ENCODE peak calls at places on chromosomes 11 and 22, in five cellular contexts. One of them, this sample, is unnamed.

GRCh38 chr22:48188211-48188845 is 1425.9 kb downstream of the TBC1D22A start:
- DNase-seq in activated CD4-positive, alpha-beta memory T cell treated with anti-CD3 and anti-CD28 coated beads, Interleukin-2, amount 10 ng/mL, durations not matched to agents 7 days and 5 days: no peak
- DNase-seq in CD8-positive, alpha-beta memory T cell: no peak
- DNase-seq in activated gamma-delta T cell: no peak
- DNase-seq in stimulated activated CD8-positive, alpha-beta memory T cell treated with anti-CD3 and anti-CD28 coated beads, Interleukin-4, amount 100 ng/mL, for 4 hours: no peak
- DNase-seq in this sample: no peak

GRCh38 chr11:198236-198806 is 5.4 kb downstream of the SCGB1C1 start:
- DNase-seq in activated CD4-positive, alpha-beta memory T cell treated with anti-CD3 and anti-CD28 coated beads, Interleukin-2, amount 10 ng/mL, durations not matched to agents 7 days and 5 days: peak; percentile 11
- DNase-seq in CD8-positive, alpha-beta memory T cell: no peak
- DNase-seq in activated gamma-delta T cell: no peak
- DNase-seq in stimulated activated CD8-positive, alpha-beta memory T cell treated with anti-CD3 and anti-CD28 coated beads, Interleukin-4, amount 100 ng/mL, for 4 hours: no peak
- DNase-seq in this sample: no peak

GRCh38 chr11:120784566-120785251 is 239.2 kb upstream of the TBCEL start:
- DNase-seq in activated CD4-positive, alpha-beta memory T cell treated with anti-CD3 and anti-CD28 coated beads, Interleukin-2, amount 10 ng/mL, durations not matched to agents 7 days and 5 days: no peak
- DNase-seq in CD8-positive, alpha-beta memory T cell: no peak
- DNase-seq in activated gamma-delta T cell: no peak
- DNase-seq in stimulated activated CD8-positive, alpha-beta memory T cell treated with anti-CD3 and anti-CD28 coated beads, Interleukin-4, amount 100 ng/mL, for 4 hours: no peak
- DNase-seq in this sample: no peak

GRCh38 chr22:31275576-31275975 is 16.7 kb downstream of the PIK3IP1 start:
- DNase-seq in activated CD4-positive, alpha-beta memory T cell treated with anti-CD3 and anti-CD28 coated beads, Interleukin-2, amount 10 ng/mL, durations not matched to agents 7 days and 5 days: no peak
- DNase-seq in CD8-positive, alpha-beta memory T cell: no peak
- DNase-seq in activated gamma-delta T cell: no peak
- DNase-seq in stimulated activated CD8-positive, alpha-beta memory T cell treated with anti-CD3 and anti-CD28 coated beads, Interleukin-4, amount 100 ng/mL, for 4 hours: no peak
- DNase-seq in this sample: no peak

GRCh38 chr11:102560555-102561011 is 30.0 kb upstream of the MMP7 start:
- DNase-seq in activated CD4-positive, alpha-beta memory T cell treated with anti-CD3 and anti-CD28 coated beads, Interleukin-2, amount 10 ng/mL, durations not matched to agents 7 days and 5 days: no peak
- DNase-seq in CD8-positive, alpha-beta memory T cell: peak; percentile 28
- DNase-seq in activated gamma-delta T cell: no peak
- DNase-seq in stimulated activated CD8-positive, alpha-beta memory T cell treated with anti-CD3 and anti-CD28 coated beads, Interleukin-4, amount 100 ng/mL, for 4 hours: no peak
- DNase-seq in this sample: peak; percentile 14

GRCh38 chr11:16610213-16610737 is 128.2 kb upstream of the C11orf58 start:
- DNase-seq in activated CD4-positive, alpha-beta memory T cell treated with anti-CD3 and anti-CD28 coated beads, Interleukin-2, amount 10 ng/mL, durations not matched to agents 7 days and 5 days: no peak
- DNase-seq in CD8-positive, alpha-beta memory T cell: no peak
- DNase-seq in activated gamma-delta T cell: no peak
- DNase-seq in stimulated activated CD8-positive, alpha-beta memory T cell treated with anti-CD3 and anti-CD28 coated beads, Interleukin-4, amount 100 ng/mL, for 4 hours: no peak
- DNase-seq in this sample: no peak

GRCh38 chr11:64754124-64754918 is 5.5 kb downstream of the PYGM start:
- DNase-seq in activated CD4-positive, alpha-beta memory T cell treated with anti-CD3 and anti-CD28 coated beads, Interleukin-2, amount 10 ng/mL, durations not matched to agents 7 days and 5 days: no peak
- DNase-seq in CD8-positive, alpha-beta memory T cell: no peak
- DNase-seq in activated gamma-delta T cell: no peak
- DNase-seq in stimulated activated CD8-positive, alpha-beta memory T cell treated with anti-CD3 and anti-CD28 coated beads, Interleukin-4, amount 100 ng/mL, for 4 hours: no peak
- DNase-seq in this sample: no peak

GRCh38 chr11:68804786-68805185 is 36.9 kb downstream of the CPT1A start:
- DNase-seq in activated CD4-positive, alpha-beta memory T cell treated with anti-CD3 and anti-CD28 coated beads, Interleukin-2, amount 10 ng/mL, durations not matched to agents 7 days and 5 days: no peak
- DNase-seq in CD8-positive, alpha-beta memory T cell: no peak
- DNase-seq in activated gamma-delta T cell: no peak
- DNase-seq in stimulated activated CD8-positive, alpha-beta memory T cell treated with anti-CD3 and anti-CD28 coated beads, Interleukin-4, amount 100 ng/mL, for 4 hours: no peak
- DNase-seq in this sample: no peak

GRCh38 chr11:125314264-125315087 is 149.9 kb downstream of the PKNOX2 start:
- DNase-seq in activated CD4-positive, alpha-beta memory T cell treated with anti-CD3 and anti-CD28 coated beads, Interleukin-2, amount 10 ng/mL, durations not matched to agents 7 days and 5 days: no peak
- DNase-seq in CD8-positive, alpha-beta memory T cell: no peak
- DNase-seq in activated gamma-delta T cell: no peak
- DNase-seq in stimulated activated CD8-positive, alpha-beta memory T cell treated with anti-CD3 and anti-CD28 coated beads, Interleukin-4, amount 100 ng/mL, for 4 hours: no peak
- DNase-seq in this sample: no peak

GRCh38 chr11:74971424-74971823 is 17.3 kb upstream of the NEU3 start:
- DNase-seq in activated CD4-positive, alpha-beta memory T cell treated with anti-CD3 and anti-CD28 coated beads, Interleukin-2, amount 10 ng/mL, durations not matched to agents 7 days and 5 days: no peak
- DNase-seq in CD8-positive, alpha-beta memory T cell: no peak
- DNase-seq in activated gamma-delta T cell: no peak
- DNase-seq in stimulated activated CD8-positive, alpha-beta memory T cell treated with anti-CD3 and anti-CD28 coated beads, Interleukin-4, amount 100 ng/mL, for 4 hours: no peak
- DNase-seq in this sample: no peak

GRCh38 chr22:32080904-32081303 is 37.8 kb downstream of the SLC5A1 start:
- DNase-seq in activated CD4-positive, alpha-beta memory T cell treated with anti-CD3 and anti-CD28 coated beads, Interleukin-2, amount 10 ng/mL, durations not matched to agents 7 days and 5 days: peak; percentile 34
- DNase-seq in CD8-positive, alpha-beta memory T cell: peak; percentile 9
- DNase-seq in activated gamma-delta T cell: no peak
- DNase-seq in stimulated activated CD8-positive, alpha-beta memory T cell treated with anti-CD3 and anti-CD28 coated beads, Interleukin-4, amount 100 ng/mL, for 4 hours: no peak
- DNase-seq in this sample: peak; percentile 9

GRCh38 chr11:13091804-13092203 is 82.7 kb downstream of the RASSF10 start:
- DNase-seq in activated CD4-positive, alpha-beta memory T cell treated with anti-CD3 and anti-CD28 coated beads, Interleukin-2, amount 10 ng/mL, durations not matched to agents 7 days and 5 days: no peak
- DNase-seq in CD8-positive, alpha-beta memory T cell: no peak
- DNase-seq in activated gamma-delta T cell: no peak
- DNase-seq in stimulated activated CD8-positive, alpha-beta memory T cell treated with anti-CD3 and anti-CD28 coated beads, Interleukin-4, amount 100 ng/mL, for 4 hours: no peak
- DNase-seq in this sample: no peak

GRCh38 chr11:73343076-73343833 is 32.9 kb upstream of the RELT start:
- DNase-seq in activated CD4-positive, alpha-beta memory T cell treated with anti-CD3 and anti-CD28 coated beads, Interleukin-2, amount 10 ng/mL, durations not matched to agents 7 days and 5 days: no peak
- DNase-seq in CD8-positive, alpha-beta memory T cell: no peak
- DNase-seq in activated gamma-delta T cell: no peak
- DNase-seq in stimulated activated CD8-positive, alpha-beta memory T cell treated with anti-CD3 and anti-CD28 coated beads, Interleukin-4, amount 100 ng/mL, for 4 hours: no peak
- DNase-seq in this sample: no peak

GRCh38 chr11:92962444-92962843 is 7.0 kb upstream of the MTNR1B start:
- DNase-seq in activated CD4-positive, alpha-beta memory T cell treated with anti-CD3 and anti-CD28 coated beads, Interleukin-2, amount 10 ng/mL, durations not matched to agents 7 days and 5 days: no peak
- DNase-seq in CD8-positive, alpha-beta memory T cell: no peak
- DNase-seq in activated gamma-delta T cell: no peak
- DNase-seq in stimulated activated CD8-positive, alpha-beta memory T cell treated with anti-CD3 and anti-CD28 coated beads, Interleukin-4, amount 100 ng/mL, for 4 hours: no peak
- DNase-seq in this sample: no peak

GRCh38 chr11:59611570-59612565 is 3.7 kb downstream of the OSBP start:
- DNase-seq in activated CD4-positive, alpha-beta memory T cell treated with anti-CD3 and anti-CD28 coated beads, Interleukin-2, amount 10 ng/mL, durations not matched to agents 7 days and 5 days: no peak
- DNase-seq in CD8-positive, alpha-beta memory T cell: no peak
- DNase-seq in activated gamma-delta T cell: no peak
- DNase-seq in stimulated activated CD8-positive, alpha-beta memory T cell treated with anti-CD3 and anti-CD28 coated beads, Interleukin-4, amount 100 ng/mL, for 4 hours: no peak
- DNase-seq in this sample: no peak

GRCh38 chr22:23789121-23789520 is 2.4 kb downstream of the SMARCB1 start:
- DNase-seq in activated CD4-positive, alpha-beta memory T cell treated with anti-CD3 and anti-CD28 coated beads, Interleukin-2, amount 10 ng/mL, durations not matched to agents 7 days and 5 days: no peak
- DNase-seq in CD8-positive, alpha-beta memory T cell: no peak
- DNase-seq in activated gamma-delta T cell: no peak
- DNase-seq in stimulated activated CD8-positive, alpha-beta memory T cell treated with anti-CD3 and anti-CD28 coated beads, Interleukin-4, amount 100 ng/mL, for 4 hours: no peak
- DNase-seq in this sample: no peak

GRCh38 chr11:58762284-58763119 is 30.8 kb upstream of the GLYAT start:
- DNase-seq in activated CD4-positive, alpha-beta memory T cell treated with anti-CD3 and anti-CD28 coated beads, Interleukin-2, amount 10 ng/mL, durations not matched to agents 7 days and 5 days: no peak
- DNase-seq in CD8-positive, alpha-beta memory T cell: no peak
- DNase-seq in activated gamma-delta T cell: no peak
- DNase-seq in stimulated activated CD8-positive, alpha-beta memory T cell treated with anti-CD3 and anti-CD28 coated beads, Interleukin-4, amount 100 ng/mL, for 4 hours: no peak
- DNase-seq in this sample: no peak

GRCh38 chr11:456533-456932 is 6.5 kb downstream of the PTDSS2 start:
- DNase-seq in activated CD4-positive, alpha-beta memory T cell treated with anti-CD3 and anti-CD28 coated beads, Interleukin-2, amount 10 ng/mL, durations not matched to agents 7 days and 5 days: peak; percentile 63
- DNase-seq in CD8-positive, alpha-beta memory T cell: peak; percentile 65
- DNase-seq in activated gamma-delta T cell: no peak
- DNase-seq in stimulated activated CD8-positive, alpha-beta memory T cell treated with anti-CD3 and anti-CD28 coated beads, Interleukin-4, amount 100 ng/mL, for 4 hours: no peak
- DNase-seq in this sample: no peak

GRCh38 chr22:42026705-42027104 is 28.1 kb downstream of the WBP2NL start:
- DNase-seq in activated CD4-positive, alpha-beta memory T cell treated with anti-CD3 and anti-CD28 coated beads, Interleukin-2, amount 10 ng/mL, durations not matched to agents 7 days and 5 days: no peak
- DNase-seq in CD8-positive, alpha-beta memory T cell: no peak
- DNase-seq in activated gamma-delta T cell: no peak
- DNase-seq in stimulated activated CD8-positive, alpha-beta memory T cell treated with anti-CD3 and anti-CD28 coated beads, Interleukin-4, amount 100 ng/mL, for 4 hours: no peak
- DNase-seq in this sample: no peak

GRCh38 chr11:106420048-106420665 is 342.7 kb downstream of the AASDHPPT start:
- DNase-seq in activated CD4-positive, alpha-beta memory T cell treated with anti-CD3 and anti-CD28 coated beads, Interleukin-2, amount 10 ng/mL, durations not matched to agents 7 days and 5 days: no peak
- DNase-seq in CD8-positive, alpha-beta memory T cell: no peak
- DNase-seq in activated gamma-delta T cell: no peak
- DNase-seq in stimulated activated CD8-positive, alpha-beta memory T cell treated with anti-CD3 and anti-CD28 coated beads, Interleukin-4, amount 100 ng/mL, for 4 hours: no peak
- DNase-seq in this sample: no peak

GRCh38 chr11:99934008-99934407 is 753.1 kb upstream of the ARHGAP42 start:
- DNase-seq in activated CD4-positive, alpha-beta memory T cell treated with anti-CD3 and anti-CD28 coated beads, Interleukin-2, amount 10 ng/mL, durations not matched to agents 7 days and 5 days: no peak
- DNase-seq in CD8-positive, alpha-beta memory T cell: no peak
- DNase-seq in activated gamma-delta T cell: no peak
- DNase-seq in stimulated activated CD8-positive, alpha-beta memory T cell treated with anti-CD3 and anti-CD28 coated beads, Interleukin-4, amount 100 ng/mL, for 4 hours: no peak
- DNase-seq in this sample: no peak

GRCh38 chr11:3866836-3867208 is 11.4 kb downstream of the STIM1 start:
- DNase-seq in activated CD4-positive, alpha-beta memory T cell treated with anti-CD3 and anti-CD28 coated beads, Interleukin-2, amount 10 ng/mL, durations not matched to agents 7 days and 5 days: no peak
- DNase-seq in CD8-positive, alpha-beta memory T cell: no peak
- DNase-seq in activated gamma-delta T cell: no peak
- DNase-seq in stimulated activated CD8-positive, alpha-beta memory T cell treated with anti-CD3 and anti-CD28 coated beads, Interleukin-4, amount 100 ng/mL, for 4 hours: no peak
- DNase-seq in this sample: no peak

GRCh38 chr11:119481667-119482400 is 58.9 kb upstream of the THY1 start:
- DNase-seq in activated CD4-positive, alpha-beta memory T cell treated with anti-CD3 and anti-CD28 coated beads, Interleukin-2, amount 10 ng/mL, durations not matched to agents 7 days and 5 days: no peak
- DNase-seq in CD8-positive, alpha-beta memory T cell: no peak
- DNase-seq in activated gamma-delta T cell: no peak
- DNase-seq in stimulated activated CD8-positive, alpha-beta memory T cell treated with anti-CD3 and anti-CD28 coated beads, Interleukin-4, amount 100 ng/mL, for 4 hours: no peak
- DNase-seq in this sample: no peak

GRCh38 chr11:34960277-34960676 is 43.9 kb downstream of the PDHX start:
- DNase-seq in activated CD4-positive, alpha-beta memory T cell treated with anti-CD3 and anti-CD28 coated beads, Interleukin-2, amount 10 ng/mL, durations not matched to agents 7 days and 5 days: no peak
- DNase-seq in CD8-positive, alpha-beta memory T cell: no peak
- DNase-seq in activated gamma-delta T cell: no peak
- DNase-seq in stimulated activated CD8-positive, alpha-beta memory T cell treated with anti-CD3 and anti-CD28 coated beads, Interleukin-4, amount 100 ng/mL, for 4 hours: no peak
- DNase-seq in this sample: no peak

GRCh38 chr22:49838771-49839717 is 11.4 kb upstream of the BRD1 start:
- DNase-seq in activated CD4-positive, alpha-beta memory T cell treated with anti-CD3 and anti-CD28 coated beads, Interleukin-2, amount 10 ng/mL, durations not matched to agents 7 days and 5 days: peak; percentile 90
- DNase-seq in CD8-positive, alpha-beta memory T cell: peak; percentile 93
- DNase-seq in activated gamma-delta T cell: peak; percentile 66
- DNase-seq in stimulated activated CD8-positive, alpha-beta memory T cell treated with anti-CD3 and anti-CD28 coated beads, Interleukin-4, amount 100 ng/mL, for 4 hours: peak; percentile 70
- DNase-seq in this sample: no peak

GRCh38 chr11:93921695-93922468 is 71.5 kb upstream of the VSTM5 start:
- DNase-seq in activated CD4-positive, alpha-beta memory T cell treated with anti-CD3 and anti-CD28 coated beads, Interleukin-2, amount 10 ng/mL, durations not matched to agents 7 days and 5 days: peak; percentile 21
- DNase-seq in CD8-positive, alpha-beta memory T cell: no peak
- DNase-seq in activated gamma-delta T cell: no peak
- DNase-seq in stimulated activated CD8-positive, alpha-beta memory T cell treated with anti-CD3 and anti-CD28 coated beads, Interleukin-4, amount 100 ng/mL, for 4 hours: no peak
- DNase-seq in this sample: peak; percentile 33

GRCh38 chr11:109371444-109372176 is 50.4 kb upstream of the C11orf87 start:
- DNase-seq in activated CD4-positive, alpha-beta memory T cell treated with anti-CD3 and anti-CD28 coated beads, Interleukin-2, amount 10 ng/mL, durations not matched to agents 7 days and 5 days: no peak
- DNase-seq in CD8-positive, alpha-beta memory T cell: no peak
- DNase-seq in activated gamma-delta T cell: no peak
- DNase-seq in stimulated activated CD8-positive, alpha-beta memory T cell treated with anti-CD3 and anti-CD28 coated beads, Interleukin-4, amount 100 ng/mL, for 4 hours: no peak
- DNase-seq in this sample: no peak

GRCh38 chr11:10600570-10601248 is 32.2 kb upstream of the LYVE1 start:
- DNase-seq in activated CD4-positive, alpha-beta memory T cell treated with anti-CD3 and anti-CD28 coated beads, Interleukin-2, amount 10 ng/mL, durations not matched to agents 7 days and 5 days: no peak
- DNase-seq in CD8-positive, alpha-beta memory T cell: no peak
- DNase-seq in activated gamma-delta T cell: no peak
- DNase-seq in stimulated activated CD8-positive, alpha-beta memory T cell treated with anti-CD3 and anti-CD28 coated beads, Interleukin-4, amount 100 ng/mL, for 4 hours: no peak
- DNase-seq in this sample: no peak

GRCh38 chr11:118226294-118226693 is 1.5 kb upstream of the JAML start:
- DNase-seq in activated CD4-positive, alpha-beta memory T cell treated with anti-CD3 and anti-CD28 coated beads, Interleukin-2, amount 10 ng/mL, durations not matched to agents 7 days and 5 days: no peak
- DNase-seq in CD8-positive, alpha-beta memory T cell: no peak
- DNase-seq in activated gamma-delta T cell: no peak
- DNase-seq in stimulated activated CD8-positive, alpha-beta memory T cell treated with anti-CD3 and anti-CD28 coated beads, Interleukin-4, amount 100 ng/mL, for 4 hours: no peak
- DNase-seq in this sample: no peak

GRCh38 chr11:11533057-11533456 is 88.7 kb downstream of the GALNT18 start:
- DNase-seq in activated CD4-positive, alpha-beta memory T cell treated with anti-CD3 and anti-CD28 coated beads, Interleukin-2, amount 10 ng/mL, durations not matched to agents 7 days and 5 days: no peak
- DNase-seq in CD8-positive, alpha-beta memory T cell: no peak
- DNase-seq in activated gamma-delta T cell: no peak
- DNase-seq in stimulated activated CD8-positive, alpha-beta memory T cell treated with anti-CD3 and anti-CD28 coated beads, Interleukin-4, amount 100 ng/mL, for 4 hours: no peak
- DNase-seq in this sample: no peak

GRCh38 chr22:50206599-50206998 is 5.8 kb downstream of the SELENOO start:
- DNase-seq in activated CD4-positive, alpha-beta memory T cell treated with anti-CD3 and anti-CD28 coated beads, Interleukin-2, amount 10 ng/mL, durations not matched to agents 7 days and 5 days: no peak
- DNase-seq in CD8-positive, alpha-beta memory T cell: no peak
- DNase-seq in activated gamma-delta T cell: no peak
- DNase-seq in stimulated activated CD8-positive, alpha-beta memory T cell treated with anti-CD3 and anti-CD28 coated beads, Interleukin-4, amount 100 ng/mL, for 4 hours: no peak
- DNase-seq in this sample: no peak

GRCh38 chr22:35688913-35689675 is 28.6 kb upstream of the APOL5 start:
- DNase-seq in activated CD4-positive, alpha-beta memory T cell treated with anti-CD3 and anti-CD28 coated beads, Interleukin-2, amount 10 ng/mL, durations not matched to agents 7 days and 5 days: no peak
- DNase-seq in CD8-positive, alpha-beta memory T cell: no peak
- DNase-seq in activated gamma-delta T cell: no peak
- DNase-seq in stimulated activated CD8-positive, alpha-beta memory T cell treated with anti-CD3 and anti-CD28 coated beads, Interleukin-4, amount 100 ng/mL, for 4 hours: no peak
- DNase-seq in this sample: no peak

GRCh38 chr11:2885676-2886081 is at the start of gene CDKN1C:
- DNase-seq in activated CD4-positive, alpha-beta memory T cell treated with anti-CD3 and anti-CD28 coated beads, Interleukin-2, amount 10 ng/mL, durations not matched to agents 7 days and 5 days: peak; percentile 84
- DNase-seq in CD8-positive, alpha-beta memory T cell: peak; percentile 86
- DNase-seq in activated gamma-delta T cell: peak; percentile 80
- DNase-seq in stimulated activated CD8-positive, alpha-beta memory T cell treated with anti-CD3 and anti-CD28 coated beads, Interleukin-4, amount 100 ng/mL, for 4 hours: peak; percentile 49
- DNase-seq in this sample: no peak

GRCh38 chr11:10460611-10461275 is 5.7 kb downstream of the AMPD3 start:
- DNase-seq in activated CD4-positive, alpha-beta memory T cell treated with anti-CD3 and anti-CD28 coated beads, Interleukin-2, amount 10 ng/mL, durations not matched to agents 7 days and 5 days: no peak
- DNase-seq in CD8-positive, alpha-beta memory T cell: no peak
- DNase-seq in activated gamma-delta T cell: no peak
- DNase-seq in stimulated activated CD8-positive, alpha-beta memory T cell treated with anti-CD3 and anti-CD28 coated beads, Interleukin-4, amount 100 ng/mL, for 4 hours: no peak
- DNase-seq in this sample: no peak